ENCODE peak calls at places on chromosomes 12 and 14, in four cellular contexts. S, C, I and B are unnamed samples.
A peak's percentile ranks its signal among the peaks of the same experiment; 100 is the strongest.

GRCh38 chr12:80862606-80863005 is 75.1 kb downstream of the LIN7A start:
- DNase-seq in C (no peak), S (no peak), I (no peak), B (no peak)

GRCh38 chr14:64423987-64424386 is 35.8 kb downstream of the MTHFD1 start:
- DNase-seq in C (no peak), S (no peak), I (no peak), B (no peak)

GRCh38 chr14:78857974-78858373 is 687.8 kb downstream of the NRXN3 start:
- DNase-seq in I (no peak), C (no peak), S (no peak), B (no peak)

GRCh38 chr14:93954900-93955891 is 21.2 kb downstream of the ASB2 start:
- DNase-seq in C (no peak), S (peak; percentile 57), I (peak; percentile 56), B (no peak)

GRCh38 chr14:69716483-69717187 is 50.3 kb upstream of the SRSF5 start:
- DNase-seq in I (no peak), C (no peak), S (no peak), B (no peak)

GRCh38 chr12:50221228-50222008 is 54.2 kb upstream of the CERS5 start:
- DNase-seq in C (peak; percentile 70), S (no peak), I (no peak), B (peak; percentile 52)

GRCh38 chr12:110689002-110689600 is at the start of gene HVCN1:
- DNase-seq in S (peak; percentile 31), I (no peak), C (no peak), B (no peak)

GRCh38 chr14:104864267-104865068 is 600 bp upstream of the CEP170B start:
- DNase-seq in C (no peak), S (no peak), I (no peak), B (no peak)

GRCh38 chr12:93229494-93230310 is 148.0 kb upstream of the NUDT4 start:
- DNase-seq in I (no peak), C (no peak), S (no peak), B (no peak)

GRCh38 chr12:53560912-53561589 is 53.8 kb upstream of the NPFF start:
- DNase-seq in I (no peak), S (no peak), C (no peak), B (no peak)

GRCh38 chr14:61290686-61291085 is 9.5 kb upstream of the TMEM30B start:
- DNase-seq in I (no peak), C (peak; percentile 31), S (no peak), B (peak; percentile 63)

GRCh38 chr12:32083489-32083888 is 23.2 kb upstream of the BICD1 start:
- DNase-seq in C (no peak), I (no peak), S (no peak), B (no peak)